ENCODE peak calls at places on chromosome 10, in four cellular contexts. I, A, P and O are unnamed samples.

GRCh38 chr10:101986277-101986971 is 69.5 kb downstream of the ARMH3 start:
- DNase-seq in A (no peak), I (no peak), P (peak), O (peak)

GRCh38 chr10:52752801-52753437 is 19.7 kb downstream of the MBL2 start:
- DNase-seq in P (no peak), A (no peak), I (no peak), O (no peak)

GRCh38 chr10:33260403-33261239 is 73.8 kb downstream of the NRP1 start:
- DNase-seq in A (no peak), I (no peak), P (no peak), O (no peak)

GRCh38 chr10:97358781-97359180 is 24.3 kb upstream of the FRAT2 start:
- DNase-seq in P (no peak), I (no peak), A (no peak), O (no peak)

GRCh38 chr10:3141361-3142005 is 31.1 kb downstream of the PITRM1 start:
- DNase-seq in P (no peak), A (no peak), I (no peak), O (no peak)

GRCh38 chr10:29691564-29692064 is 56.8 kb upstream of the SVIL start:
- DNase-seq in I (no peak), P (peak), A (no peak), O (peak)

GRCh38 chr10:34697366-34698247 is 117.5 kb downstream of the PARD3 start:
- DNase-seq in P (no peak), A (no peak), I (no peak), O (no peak)

GRCh38 chr10:14403846-14404623 is 73.3 kb upstream of the FRMD4A start:
- DNase-seq in P (no peak), I (no peak), A (no peak), O (no peak)

GRCh38 chr10:16901102-16901501 is 83.9 kb upstream of the RSU1 start:
- DNase-seq in I (no peak), P (no peak), A (peak), O (no peak)

GRCh38 chr10:13328588-13328987 is 19.5 kb downstream of the SEPHS1 start:
- DNase-seq in P (no peak), I (no peak), A (no peak), O (no peak)

GRCh38 chr10:102782698-102783540 is 39.2 kb downstream of the WBP1L start:
- DNase-seq in P (peak), A (no peak), I (peak), O (peak)

GRCh38 chr10:93334901-93335312 is 147.2 kb downstream of the MYOF start:
- DNase-seq in P (no peak), A (peak), I (no peak), O (no peak)

GRCh38 chr10:62185914-62186692 is 82.5 kb downstream of the RTKN2 start:
- DNase-seq in A (no peak), P (no peak), I (no peak), O (no peak)

GRCh38 chr10:11673346-11674330 is 62.2 kb upstream of the USP6NL start:
- DNase-seq in I (no peak), A (no peak), P (no peak), O (no peak)

GRCh38 chr10:43093423-43094090 is 16.7 kb downstream of the RET start:
- DNase-seq in P (no peak), I (no peak), A (peak), O (no peak)

GRCh38 chr10:99843310-99843709 is 60.9 kb downstream of the ABCC2 start:
- DNase-seq in A (no peak), P (no peak), I (no peak), O (no peak)

GRCh38 chr10:70306168-70306705 is 22.4 kb upstream of the NPFFR1 start:
- DNase-seq in P (no peak), I (no peak), A (no peak), O (no peak)

GRCh38 chr10:34731213-34731612 is 83.9 kb downstream of the PARD3 start:
- DNase-seq in I (no peak), A (no peak), P (no peak), O (no peak)

GRCh38 chr10:38127812-38128211 is 33.7 kb downstream of the ZNF37A start:
- DNase-seq in A (no peak), P (no peak), I (no peak), O (no peak)

GRCh38 chr10:129898701-129899563 is 65.1 kb downstream of the EBF3 start:
- DNase-seq in P (no peak), I (no peak), A (no peak), O (no peak)

GRCh38 chr10:6667679-6668270 is 87.7 kb upstream of the PRKCQ start:
- DNase-seq in I (peak), A (peak), P (peak), O (no peak)

GRCh38 chr10:108911814-108912541 is 1011.3 kb downstream of the XPNPEP1 start:
- DNase-seq in I (peak), P (peak), A (peak), O (peak)

GRCh38 chr10:21797537-21797936 is 206.0 kb downstream of the DNAJC1 start:
- DNase-seq in P (no peak), A (no peak), I (no peak), O (no peak)

GRCh38 chr10:78664929-78665525 is 403.7 kb upstream of the ZMIZ1 start:
- DNase-seq in P (no peak), A (peak), I (no peak), O (peak)

GRCh38 chr10:60944910-60945297 is 919 bp upstream of the RHOBTB1 start:
- DNase-seq in A (no peak), P (no peak), I (peak), O (no peak)

GRCh38 chr10:121672733-121673132 is 74.5 kb upstream of the FGFR2 start:
- DNase-seq in A (no peak), P (no peak), I (no peak), O (no peak)

GRCh38 chr10:69758310-69758728 is 43.4 kb upstream of the COL13A1 start:
- DNase-seq in I (no peak), P (no peak), A (no peak), O (no peak)

GRCh38 chr10:70558871-70559810 is 43.4 kb downstream of the PRF1 start:
- DNase-seq in A (peak), I (no peak), P (peak), O (peak)

GRCh38 chr10:110824152-110824441 is 47.6 kb upstream of the PDCD4 start:
- DNase-seq in I (no peak), A (no peak), P (no peak), O (no peak)

GRCh38 chr10:119209050-119209735 is 1.8 kb downstream of the GRK5 start:
- DNase-seq in A (peak), I (peak), P (peak), O (peak)

GRCh38 chr10:102764340-102765257 is 20.9 kb downstream of the WBP1L start:
- DNase-seq in I (no peak), A (no peak), P (no peak), O (no peak)

GRCh38 chr10:28678687-28679457 is 1.6 kb downstream of the BAMBI start:
- DNase-seq in P (no peak), I (no peak), A (no peak), O (no peak)

GRCh38 chr10:77420942-77421523 is 216.6 kb downstream of the KCNMA1 start:
- DNase-seq in A (no peak), I (no peak), P (no peak), O (no peak)

GRCh38 chr10:77419979-77420378 is 217.6 kb downstream of the KCNMA1 start:
- DNase-seq in A (no peak), I (no peak), P (no peak), O (no peak)

GRCh38 chr10:77422491-77423338 is 214.9 kb downstream of the KCNMA1 start:
- DNase-seq in I (no peak), P (no peak), A (no peak), O (peak)

GRCh38 chr10:77421576-77421975 is 216.0 kb downstream of the KCNMA1 start:
- DNase-seq in A (no peak), I (no peak), P (no peak), O (no peak)

DNA sequence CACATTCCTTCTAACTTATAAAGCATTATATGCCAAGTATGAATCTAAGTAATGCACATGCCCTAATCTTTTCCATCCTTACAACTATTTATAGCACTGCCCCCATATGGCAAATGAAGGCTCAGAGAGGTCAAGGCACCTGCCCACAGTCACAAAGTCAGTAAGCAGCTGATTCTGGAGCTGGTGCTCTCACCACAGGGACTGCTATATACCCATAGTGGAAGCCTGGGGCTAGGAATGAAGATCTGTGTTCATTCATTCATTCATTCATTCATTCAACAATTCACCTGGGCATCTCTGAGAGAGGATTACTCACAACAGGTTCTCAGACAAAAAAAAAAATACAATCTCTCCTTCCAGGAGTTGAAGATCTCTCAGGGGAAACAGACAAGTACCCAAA is 213.4 kb downstream of the KCNMA1 start:
- DNase-seq in A (no peak), I (no peak), P (no peak), O (no peak)
- H3K27ac ChIP-seq in A (no peak), I (no peak), P (no peak), O (no peak)

GRCh38 chr10:124521429-124521871 is 59.8 kb downstream of the LHPP start:
- DNase-seq in P (no peak), I (peak), A (no peak), O (peak)

GRCh38 chr10:124522131-124522902 is 60.7 kb downstream of the LHPP start:
- DNase-seq in A (no peak), P (no peak), I (no peak), O (peak)

GRCh38 chr10:124523301-124523871 is 61.8 kb downstream of the LHPP start:
- DNase-seq in P (peak), A (no peak), I (no peak), O (peak)

GRCh38 chr10:124523886-124524285 is 62.3 kb downstream of the LHPP start:
- DNase-seq in P (no peak), I (no peak), A (no peak), O (no peak)

GRCh38 chr10:124522903-124523260 is 61.3 kb downstream of the LHPP start:
- DNase-seq in A (no peak), I (no peak), P (no peak), O (peak)
- H3K4me3 ChIP-seq in A (no peak), I (no peak), P (no peak), O (peak)

GRCh38 chr10:48309711-48310226 is 3.3 kb downstream of the MAPK8 start:
- DNase-seq in I (no peak), A (no peak), P (no peak), O (no peak)
- TF ChIP-seq CTCF in I (no peak), A (peak), P (peak), O (no peak)

GRCh38 chr10:116272497-116273221 is at the start of gene GFRA1:
- DNase-seq in I (no peak), A (peak), P (no peak), O (no peak)

GRCh38 chr10:116271593-116272496 is 1.2 kb downstream of the GFRA1 start:
- DNase-seq in A (peak), P (peak), I (no peak), O (peak)

GRCh38 chr10:116269612-116270011 is 3.4 kb downstream of the GFRA1 start:
- DNase-seq in P (no peak), A (peak), I (peak), O (no peak)

GRCh38 chr10:116268976-116269375 is 4.0 kb downstream of the GFRA1 start:
- DNase-seq in P (no peak), A (no peak), I (no peak), O (no peak)

GRCh38 chr10:116270691-116271592 is 2.1 kb downstream of the GFRA1 start:
- DNase-seq in A (peak), I (peak), P (no peak), O (no peak)
- H3K27ac ChIP-seq in A (no peak), I (peak), P (no peak), O (no peak)

GRCh38 chr10:90204131-90204955 is 503.0 kb downstream of the KIF20B start:
- DNase-seq in I (no peak), P (no peak), A (no peak), O (no peak)

GRCh38 chr10:90195288-90195840 is 494.0 kb downstream of the KIF20B start:
- DNase-seq in I (no peak), P (no peak), A (no peak), O (no peak)

GRCh38 chr10:90197766-90198165 is 496.4 kb downstream of the KIF20B start:
- DNase-seq in A (no peak), P (no peak), I (no peak), O (no peak)

GRCh38 chr10:90193240-90193985 is 492.0 kb downstream of the KIF20B start:
- DNase-seq in I (no peak), A (no peak), P (no peak), O (no peak)

GRCh38 chr10:90199098-90199497 is 497.7 kb downstream of the KIF20B start:
- DNase-seq in P (no peak), I (no peak), A (no peak), O (no peak)
- H3K4me3 ChIP-seq in P (no peak), I (no peak), A (no peak), O (no peak)

DNA sequence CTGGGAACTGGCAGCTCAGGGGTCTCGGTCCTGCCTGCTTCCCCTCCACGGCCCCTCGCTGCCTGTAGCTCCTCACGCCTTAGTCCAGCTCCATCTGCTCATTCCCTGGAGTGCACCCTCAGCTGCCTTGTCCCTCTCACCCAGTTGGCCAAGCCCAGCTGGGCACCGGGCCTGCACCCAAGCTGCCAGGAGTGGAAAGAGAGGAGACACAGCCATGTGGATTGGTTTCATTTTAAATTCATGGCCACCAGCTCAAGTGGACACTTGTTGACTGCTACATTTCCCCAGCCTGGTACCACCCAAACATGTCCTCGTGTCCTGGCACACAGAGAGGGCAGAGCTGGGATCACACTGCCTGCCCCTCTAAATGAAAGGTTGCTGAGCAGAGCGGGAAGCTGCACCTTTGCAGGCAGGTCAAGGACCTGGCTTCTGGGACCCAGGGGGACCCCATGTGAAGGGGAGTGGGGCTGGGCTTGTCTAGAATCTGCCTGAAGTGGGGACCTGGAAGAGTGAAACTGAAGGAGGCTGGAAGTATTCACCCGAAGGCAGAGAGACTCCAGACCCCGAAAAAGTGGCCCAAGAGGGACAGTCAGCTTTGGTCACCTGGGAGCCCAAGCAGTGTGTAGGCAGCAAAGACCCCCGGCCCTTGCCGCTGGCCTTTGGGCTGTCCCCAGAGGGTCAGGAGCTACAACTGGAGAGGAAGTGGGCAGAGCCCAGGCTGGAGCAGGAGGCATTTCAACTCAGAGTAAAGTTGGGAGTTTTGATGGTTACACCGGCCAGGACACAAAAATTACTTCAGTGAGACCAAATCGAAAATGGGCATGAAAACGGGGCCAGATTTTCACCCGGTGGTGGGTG is 15.0 kb upstream of the BNIP3 start:
- DNase-seq in P (peak), I (peak), A (no peak), O (no peak)
- TF ChIP-seq CTCF in P (no peak), I (no peak), A (no peak), O (no peak)